ENCODE peak calls at places on chromosomes 1 and 21, in four cellular contexts. H, Q, J and U are unnamed samples.

GRCh38 chr1:188497020-188497419 is 1668.3 kb downstream of the PLA2G4A start:
- DNase-seq in H (no peak), Q (no peak), J (no peak), U (no peak)

GRCh38 chr1:74010206-74010605 is 187.8 kb downstream of the LRRIQ3 start:
- DNase-seq in H (peak; percentile 2), Q (no peak), J (no peak), U (no peak)

GRCh38 chr1:1020000-1020404 is at the start of gene AGRN:
- DNase-seq in H (no peak), Q (no peak), J (peak; percentile 73), U (peak; percentile 73)

GRCh38 chr1:218254296-218254918 is 30.7 kb upstream of the RRP15 start:
- DNase-seq in H (no peak), Q (no peak), J (no peak), U (no peak)

GRCh38 chr1:54781023-54781723 is 16.9 kb upstream of the PARS2 start:
- DNase-seq in H (peak; percentile 7), Q (no peak), J (peak; percentile 73), U (peak; percentile 33)

GRCh38 chr1:214418380-214418779 is 133.0 kb downstream of the PTPN14 start:
- DNase-seq in H (peak; percentile 44), Q (peak; percentile 48), J (no peak), U (no peak)

GRCh38 chr21:30097791-30098190 is 68.8 kb downstream of the CLDN17 start:
- DNase-seq in H (no peak), Q (no peak), J (no peak), U (no peak)

GRCh38 chr1:119924948-119925898 is 28.9 kb upstream of the ADAM30 start:
- DNase-seq in H (no peak), Q (peak; percentile 16), J (no peak), U (no peak)

GRCh38 chr1:203465146-203465798 is 10.3 kb upstream of the PRELP start:
- DNase-seq in H (no peak), Q (no peak), J (no peak), U (no peak)

GRCh38 chr1:232998138-232998537 is 47.7 kb downstream of the NTPCR start:
- DNase-seq in H (no peak), Q (no peak), J (peak; percentile 30), U (no peak)

GRCh38 chr1:181112071-181112929 is 23.8 kb downstream of the IER5 start:
- DNase-seq in H (peak; percentile 99), Q (peak; percentile 100), J (peak; percentile 43), U (peak; percentile 94)

GRCh38 chr1:192805832-192806323 is 3.0 kb upstream of the RGS2 start:
- DNase-seq in H (peak; percentile 82), Q (peak; percentile 96), J (peak; percentile 39), U (peak; percentile 86)

GRCh38 chr1:45414746-45415145 is 74.5 kb upstream of the MUTYH start:
- DNase-seq in H (no peak), Q (no peak), J (no peak), U (no peak)

GRCh38 chr1:11731719-11732283 is 4.1 kb upstream of the AGTRAP start:
- DNase-seq in H (no peak), Q (peak; percentile 42), J (peak; percentile 71), U (peak; percentile 78)

GRCh38 chr1:190176776-190177175 is 300.9 kb downstream of the BRINP3 start:
- DNase-seq in H (no peak), Q (peak; percentile 1), J (no peak), U (peak; percentile 17)

GRCh38 chr1:207259391-207259790 is 62.1 kb upstream of the CD55 start:
- DNase-seq in H (peak; percentile 29), Q (peak; percentile 37), J (peak; percentile 19), U (peak; percentile 12)

GRCh38 chr1:229271448-229272120 is 673 bp downstream of the RAB4A start:
- DNase-seq in H (peak; percentile 44), Q (peak; percentile 19), J (no peak), U (peak; percentile 57)

GRCh38 chr1:2413495-2414296 is 1.3 kb upstream of the PEX10 start:
- DNase-seq in H (no peak), Q (no peak), J (no peak), U (no peak)

GRCh38 chr1:181646723-181647122 is 163.4 kb downstream of the CACNA1E start:
- DNase-seq in H (no peak), Q (no peak), J (no peak), U (no peak)

GRCh38 chr1:218466341-218467010 is 121.3 kb downstream of the TGFB2 start:
- DNase-seq in H (peak; percentile 56), Q (no peak), J (no peak), U (no peak)

GRCh38 chr1:117929340-117930172 is at the start of the genes GDAP2 and WDR3:
- DNase-seq in H (peak; percentile 97), Q (peak; percentile 95), J (peak; percentile 94), U (peak; percentile 99)